ENCODE peak calls at places on chromosomes 13 and 19, in nine cellular contexts. One of them, this sample, is unnamed.

GRCh38 chr13:63517376-63517775 is 2101.7 kb upstream of the PCDH20 start:
- DNase-seq in KBM-7: no peak
- DNase-seq in hypothalamus: no peak
- DNase-seq in T follicular helper cell: no peak
- DNase-seq in iris pigment epithelial cell: peak
- DNase-seq in cardiac muscle cell: no peak
- DNase-seq in T-helper 2 cell: no peak
- DNase-seq in H7: no peak
- DNase-seq in AG10803: peak
- DNase-seq in this sample: no peak

GRCh38 chr13:43058318-43058674 is 34.9 kb downstream of the DNAJC15 start:
- DNase-seq in KBM-7: no peak
- DNase-seq in hypothalamus: no peak
- DNase-seq in T follicular helper cell: no peak
- DNase-seq in iris pigment epithelial cell: peak
- DNase-seq in cardiac muscle cell: no peak
- DNase-seq in T-helper 2 cell: no peak
- DNase-seq in H7: no peak
- DNase-seq in AG10803: peak
- DNase-seq in this sample: no peak

GRCh38 chr19:55216461-55217198 is 7.3 kb upstream of the PTPRH start:
- DNase-seq in KBM-7: peak
- DNase-seq in hypothalamus: peak
- DNase-seq in T follicular helper cell: peak
- DNase-seq in iris pigment epithelial cell: peak
- DNase-seq in cardiac muscle cell: peak
- DNase-seq in T-helper 2 cell: no peak
- DNase-seq in H7: peak
- DNase-seq in AG10803: peak
- DNase-seq in this sample: no peak

GRCh38 chr13:73913043-73913740 is 221.0 kb downstream of the KLF12 start:
- DNase-seq in KBM-7: no peak
- DNase-seq in hypothalamus: no peak
- DNase-seq in T follicular helper cell: no peak
- DNase-seq in iris pigment epithelial cell: peak
- DNase-seq in cardiac muscle cell: no peak
- DNase-seq in T-helper 2 cell: no peak
- DNase-seq in H7: no peak
- DNase-seq in AG10803: peak
- DNase-seq in this sample: no peak

GRCh38 chr19:17536957-17537356 is 18.5 kb upstream of the COLGALT1 start:
- DNase-seq in KBM-7: no peak
- DNase-seq in hypothalamus: no peak
- DNase-seq in T follicular helper cell: no peak
- DNase-seq in iris pigment epithelial cell: no peak
- DNase-seq in cardiac muscle cell: no peak
- DNase-seq in T-helper 2 cell: no peak
- DNase-seq in H7: peak
- DNase-seq in AG10803: no peak
- DNase-seq in this sample: no peak

GRCh38 chr19:32354345-32354744 is 8.9 kb downstream of the ZNF507 start:
- DNase-seq in KBM-7: no peak
- DNase-seq in hypothalamus: no peak
- DNase-seq in T follicular helper cell: no peak
- DNase-seq in iris pigment epithelial cell: no peak
- DNase-seq in cardiac muscle cell: no peak
- DNase-seq in T-helper 2 cell: no peak
- DNase-seq in H7: no peak
- DNase-seq in AG10803: no peak
- DNase-seq in this sample: no peak

GRCh38 chr19:18571564-18572344 is at the start of gene UBA52:
- DNase-seq in KBM-7: peak
- DNase-seq in hypothalamus: peak
- DNase-seq in T follicular helper cell: peak
- DNase-seq in iris pigment epithelial cell: peak
- DNase-seq in cardiac muscle cell: peak
- DNase-seq in T-helper 2 cell: peak
- DNase-seq in H7: peak
- DNase-seq in AG10803: peak
- DNase-seq in this sample: peak

GRCh38 chr19:56538761-56539263 is at the start of gene ZFP28:
- DNase-seq in KBM-7: no peak
- DNase-seq in hypothalamus: no peak
- DNase-seq in T follicular helper cell: no peak
- DNase-seq in iris pigment epithelial cell: no peak
- DNase-seq in cardiac muscle cell: no peak
- DNase-seq in T-helper 2 cell: no peak
- DNase-seq in H7: peak
- DNase-seq in AG10803: no peak
- DNase-seq in this sample: no peak

GRCh38 chr13:98783856-98784478 is 31.5 kb upstream of the SLC15A1 start:
- DNase-seq in KBM-7: no peak
- DNase-seq in hypothalamus: no peak
- DNase-seq in T follicular helper cell: no peak
- DNase-seq in iris pigment epithelial cell: no peak
- DNase-seq in cardiac muscle cell: no peak
- DNase-seq in T-helper 2 cell: no peak
- DNase-seq in H7: no peak
- DNase-seq in AG10803: no peak
- DNase-seq in this sample: no peak

This sample was measured in activated effector memory CD4-positive, alpha-beta T cell treated with Interleukin-2 at 50 U/mL for 16 hours.